ENCODE peak calls at places on chromosomes 4 and X, in five cellular contexts. Y, M, A, Q and N are unnamed samples.

GRCh38 chr4:128844931-128845330 is 35.4 kb downstream of the JADE1 start:
- DNase-seq in Q (no peak), M (no peak), A (no peak), Y (no peak), N (no peak)

GRCh38 chrX:1909419-1910206 is 294.8 kb downstream of the ASMT start:
- DNase-seq in A (no peak), Y (no peak), Q (no peak), M (no peak), N (no peak)

GRCh38 chr4:52588097-52588496 is 71.0 kb downstream of the USP46 start:
- DNase-seq in M (no peak), Y (no peak), A (no peak), Q (peak; percentile 36), N (peak; percentile 58)

GRCh38 chr4:88159137-88159725 is 792 bp upstream of the ABCG2 start:
- DNase-seq in A (no peak), Y (no peak), M (no peak), Q (no peak), N (no peak)

GRCh38 chrX:22376369-22376768 is 103.7 kb downstream of the CBLL2 start:
- DNase-seq in Y (no peak), Q (no peak), M (no peak), A (no peak), N (no peak)

GRCh38 chr4:180618396-180618795 is 1624.8 kb upstream of the TENM3 start:
- DNase-seq in Q (no peak), M (peak; percentile 41), A (no peak), Y (no peak), N (no peak)

GRCh38 chrX:96372313-96373046 is 312.2 kb upstream of the DIAPH2 start:
- DNase-seq in Y (no peak), A (no peak), Q (no peak), M (peak; percentile 63), N (peak; percentile 42)

GRCh38 chr4:181147421-181147951 is 1095.7 kb upstream of the TENM3 start:
- DNase-seq in Y (no peak), Q (no peak), M (no peak), A (no peak), N (no peak)

GRCh38 chr4:108053281-108053701 is 63.6 kb downstream of the HADH start:
- DNase-seq in A (no peak), Q (no peak), Y (no peak), M (no peak), N (no peak)

GRCh38 chr4:141416677-141417363 is 196.1 kb downstream of the ZNF330 start:
- DNase-seq in Y (no peak), M (no peak), A (no peak), Q (no peak), N (no peak)

GRCh38 chrX:20487227-20487626 is 220.5 kb upstream of the RPS6KA3 start:
- DNase-seq in Q (no peak), M (peak; percentile 41), Y (no peak), A (no peak), N (no peak)

GRCh38 chr4:127782025-127782274 is 172 bp upstream of the HSPA4L start:
- DNase-seq in Y (peak; percentile 96), A (peak; percentile 25), Q (peak; percentile 92), M (peak; percentile 86), N (peak; percentile 93)

GRCh38 chrX:109840585-109840984 is 107.5 kb upstream of the ACSL4 start:
- DNase-seq in Q (no peak), Y (no peak), M (peak; percentile 94), A (no peak), N (no peak)

GRCh38 chr4:90120037-90120436 is 7.2 kb upstream of the CCSER1 start:
- DNase-seq in Q (no peak), Y (no peak), M (no peak), A (no peak), N (peak; percentile 3)

GRCh38 chr4:7206856-7207567 is 14.7 kb downstream of the SORCS2 start:
- DNase-seq in Y (peak; percentile 91), M (peak; percentile 94), Q (peak; percentile 63), A (no peak), N (peak; percentile 86)